ENCODE peak calls at places on chromosome 12, in four cellular contexts. One of them, this sample, is unnamed.
A peak's percentile ranks its signal among the peaks of the same experiment; 100 is the strongest.

GRCh38 chr12:121059031-121059898 is 20.2 kb upstream of the OASL start:
- DNase-seq in fibroblast of lung: no peak
- DNase-seq in IMR-90: no peak
- DNase-seq in neuronal stem cell: no peak
- DNase-seq in this sample: no peak

GRCh38 chr12:39946361-39946948 is 159.4 kb downstream of the SLC2A13 start:
- DNase-seq in fibroblast of lung: no peak
- DNase-seq in IMR-90: no peak
- DNase-seq in neuronal stem cell: no peak
- DNase-seq in this sample: no peak

GRCh38 chr12:33440477-33440876 is 858 bp upstream of the SYT10 start:
- DNase-seq in fibroblast of lung: no peak
- DNase-seq in IMR-90: no peak
- DNase-seq in neuronal stem cell: no peak
- DNase-seq in this sample: no peak

GRCh38 chr12:53145383-53145782 is 35.1 kb upstream of the ZNF740 start:
- DNase-seq in fibroblast of lung: peak; percentile 72
- DNase-seq in IMR-90: peak; percentile 42
- DNase-seq in neuronal stem cell: no peak
- DNase-seq in this sample: no peak

GRCh38 chr12:117098361-117099217 is 627 bp downstream of the TESC start:
- DNase-seq in fibroblast of lung: no peak
- DNase-seq in IMR-90: no peak
- DNase-seq in neuronal stem cell: no peak
- DNase-seq in this sample: no peak

GRCh38 chr12:64937466-64937865 is 113.0 kb downstream of the TBC1D30 start:
- DNase-seq in fibroblast of lung: no peak
- DNase-seq in IMR-90: no peak
- DNase-seq in neuronal stem cell: no peak
- DNase-seq in this sample: no peak

GRCh38 chr12:9727813-9728212 is 5.1 kb downstream of the CLECL1 start:
- DNase-seq in fibroblast of lung: no peak
- DNase-seq in IMR-90: no peak
- DNase-seq in neuronal stem cell: no peak
- DNase-seq in this sample: no peak

GRCh38 chr12:84874125-84874824 is 38.3 kb downstream of the SLC6A15 start:
- DNase-seq in fibroblast of lung: peak; percentile 85
- DNase-seq in IMR-90: peak; percentile 60
- DNase-seq in neuronal stem cell: peak; percentile 55
- DNase-seq in this sample: no peak

GRCh38 chr12:26524862-26525465 is 308.0 kb downstream of the ITPR2 start:
- DNase-seq in fibroblast of lung: peak; percentile 42
- DNase-seq in IMR-90: peak; percentile 28
- DNase-seq in neuronal stem cell: no peak
- DNase-seq in this sample: peak; percentile 50

GRCh38 chr12:76890407-76891143 is 11.8 kb upstream of the CSRP2 start:
- DNase-seq in fibroblast of lung: no peak
- DNase-seq in IMR-90: no peak
- DNase-seq in neuronal stem cell: no peak
- DNase-seq in this sample: no peak

GRCh38 chr12:54390668-54391551 is 6.4 kb upstream of the ZNF385A start:
- DNase-seq in fibroblast of lung: no peak
- DNase-seq in IMR-90: no peak
- DNase-seq in neuronal stem cell: no peak
- DNase-seq in this sample: no peak

GRCh38 chr12:11837318-11837934 is 188.0 kb downstream of the ETV6 start:
- DNase-seq in fibroblast of lung: no peak
- DNase-seq in IMR-90: no peak
- DNase-seq in neuronal stem cell: no peak
- DNase-seq in this sample: no peak

GRCh38 chr12:94650143-94651056 is at the start of gene TMCC3:
- DNase-seq in fibroblast of lung: peak; percentile 45
- DNase-seq in IMR-90: no peak
- DNase-seq in neuronal stem cell: peak; percentile 50
- DNase-seq in this sample: no peak
- H3K27ac ChIP-seq in fibroblast of lung: no peak within 1 kb of the TSS
- H3K27ac ChIP-seq in IMR-90: no peak within 1 kb of the TSS
- H3K27ac ChIP-seq in neuronal stem cell: peak within 1 kb of the TSS; percentile 20
- H3K27ac ChIP-seq in this sample: no peak within 1 kb of the TSS

DNA sequence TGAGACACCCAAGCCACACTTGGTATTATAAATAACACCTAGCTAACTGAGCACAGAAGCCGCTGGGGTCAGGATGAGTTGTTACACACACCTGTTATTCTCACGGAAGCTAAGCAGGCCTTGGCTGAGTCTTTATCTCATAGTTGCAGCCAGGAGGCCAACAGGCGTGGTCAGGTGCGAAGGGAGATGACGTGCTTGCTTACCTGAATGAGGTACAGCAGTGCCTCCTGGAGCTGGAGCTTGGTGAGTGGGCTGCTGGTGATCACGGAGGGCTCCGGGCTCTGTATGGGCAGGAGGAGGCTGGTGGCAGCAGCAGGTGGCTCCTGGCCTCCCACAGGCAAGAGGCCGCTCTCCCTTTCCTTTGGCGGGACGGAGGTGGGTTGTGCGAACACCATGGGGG is 30.4 kb upstream of the CACNA2D4 start:
- DNase-seq in fibroblast of lung: no peak
- DNase-seq in IMR-90: no peak
- DNase-seq in neuronal stem cell: no peak
- DNase-seq in this sample: no peak
- H3K36me3 ChIP-seq in fibroblast of lung: peaks cover 20% of the 10 kb centered on the region
- H3K36me3 ChIP-seq in IMR-90: peaks cover 62% of the 10 kb centered on the region
- H3K36me3 ChIP-seq in neuronal stem cell: peaks cover 88% of the 10 kb centered on the region
- H3K36me3 ChIP-seq in this sample: peaks cover 13% of the 10 kb centered on the region

DNA sequence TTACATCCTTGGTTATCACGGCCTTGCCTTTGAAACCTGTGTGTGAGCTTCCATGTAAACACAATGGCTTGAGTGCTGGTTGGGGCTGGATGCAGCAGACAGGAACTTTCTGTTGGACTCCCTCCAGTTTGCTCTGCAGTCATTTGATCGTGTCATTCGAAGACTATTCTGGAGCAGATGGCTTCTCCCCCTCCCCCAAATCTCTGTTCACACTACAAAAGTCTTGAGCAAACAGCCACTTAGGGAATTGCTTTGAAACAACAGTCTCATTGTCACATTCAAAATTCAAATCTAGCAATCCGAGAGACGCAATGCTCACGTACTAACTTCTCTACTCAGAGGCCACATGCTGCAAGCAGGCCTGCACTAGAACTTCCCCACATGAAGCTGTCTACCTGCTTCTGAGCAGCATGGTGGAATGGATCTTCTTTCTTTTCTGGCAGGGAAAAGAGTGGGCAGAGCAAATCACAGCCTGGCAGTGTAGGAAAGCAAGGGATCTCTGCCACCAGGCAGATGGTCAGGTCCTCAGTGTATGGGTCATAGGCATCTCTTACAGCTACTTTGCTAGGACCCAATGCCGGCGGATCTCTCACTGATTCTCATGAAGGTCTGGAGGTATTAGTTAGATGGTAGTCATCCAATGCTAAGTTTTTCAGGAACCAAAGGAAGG is 214.2 kb downstream of the PPM1H start:
- DNase-seq in fibroblast of lung: peak; percentile 45
- DNase-seq in IMR-90: peak; percentile 83
- DNase-seq in neuronal stem cell: no peak
- DNase-seq in this sample: no peak
- H3K27ac ChIP-seq in fibroblast of lung: no peak overlapping the region
- H3K27ac ChIP-seq in IMR-90: peak overlapping the region; percentile 18
- H3K27ac ChIP-seq in neuronal stem cell: no peak overlapping the region
- H3K27ac ChIP-seq in this sample: no peak overlapping the region

DNA sequence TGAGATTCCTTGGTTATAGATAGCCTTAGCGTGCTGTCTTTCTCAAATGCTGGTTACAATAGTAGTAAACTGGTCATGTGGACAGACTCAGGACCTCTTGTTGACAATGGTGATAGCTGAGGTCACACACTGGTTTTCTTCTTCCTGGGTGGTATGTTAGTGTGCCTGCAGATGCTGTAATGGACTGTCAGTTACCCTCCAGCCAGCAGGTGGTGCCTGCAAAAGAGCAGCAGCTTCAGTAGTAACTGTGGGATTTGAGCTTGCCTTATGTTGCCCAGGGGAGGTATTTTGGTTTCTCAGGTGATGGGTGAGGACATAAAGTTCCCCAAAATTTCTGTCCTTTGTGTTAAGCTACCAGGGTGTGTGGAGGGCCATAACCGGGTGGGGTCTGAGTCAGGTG is 33.7 kb upstream of the SCAF11 start:
- DNase-seq in fibroblast of lung: no peak
- DNase-seq in IMR-90: no peak
- DNase-seq in neuronal stem cell: no peak
- DNase-seq in this sample: no peak
- H3K36me3 ChIP-seq in fibroblast of lung: no peaks in the 10 kb centered on the region
- H3K36me3 ChIP-seq in IMR-90: no peaks in the 10 kb centered on the region
- H3K36me3 ChIP-seq in neuronal stem cell: no peaks in the 10 kb centered on the region
- H3K36me3 ChIP-seq in this sample: no peaks in the 10 kb centered on the region

DNA sequence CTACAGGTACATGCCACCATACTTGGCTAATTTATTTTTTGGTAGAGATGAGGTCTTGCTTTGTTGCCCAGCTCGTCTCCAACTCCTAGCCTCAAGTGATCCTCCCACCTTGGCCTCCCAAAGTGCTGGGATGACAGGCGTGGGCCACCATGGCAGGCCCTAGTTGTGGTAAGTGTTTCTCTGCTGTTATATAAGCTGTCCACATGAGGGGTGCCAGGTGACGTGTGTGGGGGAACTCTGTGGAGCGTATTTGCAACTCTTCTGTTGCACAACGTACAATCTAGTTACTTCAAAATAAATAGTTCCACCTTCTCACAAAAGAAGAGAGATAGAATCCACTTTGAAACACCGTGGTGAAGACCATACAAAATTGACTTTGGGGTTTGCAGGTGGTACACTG is 125.1 kb downstream of the NCOR2 start:
- DNase-seq in fibroblast of lung: no peak
- DNase-seq in IMR-90: no peak
- DNase-seq in neuronal stem cell: no peak
- DNase-seq in this sample: no peak
- H3K27ac ChIP-seq in fibroblast of lung: peak overlapping the region; percentile 93
- H3K27ac ChIP-seq in IMR-90: no peak overlapping the region
- H3K27ac ChIP-seq in neuronal stem cell: no peak overlapping the region
- H3K27ac ChIP-seq in this sample: no peak overlapping the region

GRCh38 chr12:132842449-132843045 is 13.9 kb upstream of the GOLGA3 start:
- DNase-seq in fibroblast of lung: no peak
- DNase-seq in IMR-90: no peak
- DNase-seq in neuronal stem cell: no peak
- DNase-seq in this sample: no peak
- H3K36me3 ChIP-seq in fibroblast of lung: peaks cover 35% of the 10 kb centered on the region
- H3K36me3 ChIP-seq in IMR-90: peaks cover 54% of the 10 kb centered on the region
- H3K36me3 ChIP-seq in neuronal stem cell: peaks cover 58% of the 10 kb centered on the region
- H3K36me3 ChIP-seq in this sample: peaks cover 18% of the 10 kb centered on the region